ENCODE peak calls at places on chromosome 22, in four cellular contexts. One of them, this sample, is unnamed.

GRCh38 chr22:19888131-19888746 is 33.6 kb upstream of the GNB1L start:
- DNase-seq in HepG2: no peak
- DNase-seq in GM12878: no peak
- DNase-seq in K562: no peak
- DNase-seq in this sample: no peak

GRCh38 chr22:49236541-49237075 is 591.1 kb downstream of the BRD1 start:
- DNase-seq in HepG2: no peak
- DNase-seq in K562: no peak
- DNase-seq in GM12878: no peak
- DNase-seq in this sample: no peak

GRCh38 chr22:27980424-27981148 is 61.5 kb upstream of the PITPNB start:
- DNase-seq in HepG2: no peak
- DNase-seq in GM12878: no peak
- DNase-seq in K562: peak; percentile 22
- DNase-seq in this sample: no peak

GRCh38 chr22:35301370-35301874 is 1.7 kb downstream of the TOM1 start:
- DNase-seq in GM12878: no peak
- DNase-seq in HepG2: peak; percentile 93
- DNase-seq in K562: peak; percentile 20
- DNase-seq in this sample: no peak

GRCh38 chr22:50293441-50294318 is 13.8 kb downstream of the PLXNB2 start:
- DNase-seq in HepG2: peak; percentile 87
- DNase-seq in GM12878: no peak
- DNase-seq in K562: no peak
- DNase-seq in this sample: no peak

GRCh38 chr22:50084085-50084484 is 1.1 kb downstream of the MLC1 start:
- DNase-seq in GM12878: no peak
- DNase-seq in K562: no peak
- DNase-seq in HepG2: no peak
- DNase-seq in this sample: no peak

GRCh38 chr22:37427128-37427710 is at the start of gene ELFN2:
- DNase-seq in GM12878: no peak
- DNase-seq in HepG2: no peak
- DNase-seq in K562: no peak
- DNase-seq in this sample: peak; percentile 54

GRCh38 chr22:24516301-24516737 is 21.2 kb downstream of the UPB1 start:
- DNase-seq in GM12878: no peak
- DNase-seq in HepG2: peak; percentile 62
- DNase-seq in K562: no peak
- DNase-seq in this sample: no peak

GRCh38 chr22:50184004-50184461 is 1.7 kb upstream of the TRABD start:
- DNase-seq in K562: no peak
- DNase-seq in GM12878: no peak
- DNase-seq in HepG2: peak; percentile 55
- DNase-seq in this sample: no peak

GRCh38 chr22:44325718-44326548 is 13.2 kb upstream of the SHISAL1 start:
- DNase-seq in GM12878: no peak
- DNase-seq in HepG2: no peak
- DNase-seq in K562: no peak
- DNase-seq in this sample: no peak

GRCh38 chr22:50477923-50478322 is 3.1 kb upstream of the SBF1 start:
- DNase-seq in HepG2: no peak
- DNase-seq in GM12878: no peak
- DNase-seq in K562: no peak
- DNase-seq in this sample: no peak

GRCh38 chr22:49076300-49077035 is 751.2 kb downstream of the BRD1 start:
- DNase-seq in GM12878: no peak
- DNase-seq in K562: no peak
- DNase-seq in HepG2: no peak
- DNase-seq in this sample: no peak

GRCh38 chr22:46090631-46091201 is 59.6 kb upstream of the PPARA start:
- DNase-seq in HepG2: no peak
- DNase-seq in K562: no peak
- DNase-seq in GM12878: no peak
- DNase-seq in this sample: no peak

GRCh38 chr22:38261478-38261803 is 11.4 kb downstream of the TMEM184B start:
- DNase-seq in GM12878: no peak
- DNase-seq in HepG2: no peak
- DNase-seq in K562: no peak
- DNase-seq in this sample: no peak

GRCh38 chr22:44337658-44338004 is 24.9 kb upstream of the SHISAL1 start:
- DNase-seq in GM12878: no peak
- DNase-seq in K562: peak; percentile 43
- DNase-seq in HepG2: no peak
- DNase-seq in this sample: no peak

GRCh38 chr22:38243007-38243775 is 29.6 kb downstream of the TMEM184B start:
- DNase-seq in GM12878: no peak
- DNase-seq in K562: no peak
- DNase-seq in HepG2: peak; percentile 74
- DNase-seq in this sample: no peak

GRCh38 chr22:46044718-46045458 is 67.9 kb upstream of the WNT7B start:
- DNase-seq in K562: no peak
- DNase-seq in HepG2: no peak
- DNase-seq in GM12878: no peak
- DNase-seq in this sample: no peak

GRCh38 chr22:37401401-37401859 is 25.8 kb downstream of the ELFN2 start:
- DNase-seq in HepG2: no peak
- DNase-seq in K562: no peak
- DNase-seq in GM12878: no peak
- DNase-seq in this sample: no peak

GRCh38 chr22:17234144-17234623 is 14.9 kb upstream of the ADA2 start:
- DNase-seq in HepG2: no peak
- DNase-seq in GM12878: no peak
- DNase-seq in K562: no peak
- DNase-seq in this sample: no peak

GRCh38 chr22:35154937-35155387 is 89.0 kb downstream of the ISX start:
- DNase-seq in HepG2: peak; percentile 56
- DNase-seq in K562: peak; percentile 54
- DNase-seq in GM12878: no peak
- DNase-seq in this sample: peak; percentile 78

GRCh38 chr22:25765016-25765367 is 23.0 kb downstream of the MYO18B start:
- DNase-seq in GM12878: no peak
- DNase-seq in K562: no peak
- DNase-seq in HepG2: no peak
- DNase-seq in this sample: no peak

GRCh38 chr22:28017859-28018258 is 98.8 kb upstream of the PITPNB start:
- DNase-seq in GM12878: no peak
- DNase-seq in HepG2: no peak
- DNase-seq in K562: no peak
- DNase-seq in this sample: no peak

GRCh38 chr22:28398987-28399386 is 280.7 kb downstream of the TTC28 start:
- DNase-seq in HepG2: no peak
- DNase-seq in K562: no peak
- DNase-seq in GM12878: no peak
- DNase-seq in this sample: no peak

GRCh38 chr22:29080061-29080975 is 7.5 kb downstream of the KREMEN1 start:
- DNase-seq in HepG2: no peak
- DNase-seq in K562: no peak
- DNase-seq in GM12878: no peak
- DNase-seq in this sample: peak; percentile 48

GRCh38 chr22:27800250-27801131 is 1.1 kb downstream of the MN1 start:
- DNase-seq in HepG2: no peak
- DNase-seq in K562: no peak
- DNase-seq in GM12878: no peak
- DNase-seq in this sample: peak; percentile 30

GRCh38 chr22:47013861-47014635 is 251.6 kb downstream of the TBC1D22A start:
- DNase-seq in GM12878: no peak
- DNase-seq in HepG2: no peak
- DNase-seq in K562: no peak
- DNase-seq in this sample: no peak

GRCh38 chr22:22069450-22070370 is 87.1 kb upstream of the TOP3B start:
- DNase-seq in GM12878: no peak
- DNase-seq in K562: no peak
- DNase-seq in HepG2: no peak
- DNase-seq in this sample: no peak

GRCh38 chr22:22072169-22072836 is 89.7 kb upstream of the TOP3B start:
- DNase-seq in GM12878: no peak
- DNase-seq in K562: no peak
- DNase-seq in HepG2: no peak
- DNase-seq in this sample: no peak

GRCh38 chr22:22070371-22070824 is 87.8 kb upstream of the TOP3B start:
- DNase-seq in K562: no peak
- DNase-seq in HepG2: no peak
- DNase-seq in GM12878: no peak
- DNase-seq in this sample: no peak

GRCh38 chr22:22073769-22074561 is 91.4 kb upstream of the TOP3B start:
- DNase-seq in GM12878: no peak
- DNase-seq in K562: no peak
- DNase-seq in HepG2: no peak
- DNase-seq in this sample: no peak

GRCh38 chr22:22071455-22071854 is 88.9 kb upstream of the TOP3B start:
- DNase-seq in GM12878: no peak
- DNase-seq in HepG2: no peak
- DNase-seq in K562: no peak
- DNase-seq in this sample: no peak
- TF ChIP-seq TARDBP in GM12878: no peak
- TF ChIP-seq TARDBP in HepG2: no peak
- TF ChIP-seq TARDBP in K562: no peak
- TF ChIP-seq TARDBP in this sample: no peak

GRCh38 chr22:33405194-33405593 is 347.0 kb upstream of the SYN3 start:
- DNase-seq in K562: no peak
- DNase-seq in GM12878: no peak
- DNase-seq in HepG2: no peak
- DNase-seq in this sample: no peak
- TF ChIP-seq TARDBP in K562: no peak
- TF ChIP-seq TARDBP in GM12878: no peak
- TF ChIP-seq TARDBP in HepG2: no peak
- TF ChIP-seq TARDBP in this sample: no peak

GRCh38 chr22:31490496-31490925 is 869 bp upstream of the EIF4ENIF1 start:
- DNase-seq in K562: peak; percentile 21
- DNase-seq in HepG2: peak; percentile 77
- DNase-seq in GM12878: peak; percentile 97
- DNase-seq in this sample: peak; percentile 60
- TF ChIP-seq TARDBP in K562: no peak
- TF ChIP-seq TARDBP in HepG2: no peak
- TF ChIP-seq TARDBP in GM12878: no peak
- TF ChIP-seq TARDBP in this sample: no peak

GRCh38 chr22:42883121-42883520 is 26.0 kb upstream of the ARFGAP3 start:
- DNase-seq in K562: no peak
- DNase-seq in HepG2: no peak
- DNase-seq in GM12878: no peak
- DNase-seq in this sample: no peak
- TF ChIP-seq TARDBP in K562: no peak
- TF ChIP-seq TARDBP in HepG2: no peak
- TF ChIP-seq TARDBP in GM12878: no peak
- TF ChIP-seq TARDBP in this sample: no peak

This sample was measured in HEK293T.